ENCODE peak calls at places on chromosomes 11 and 22, in four cellular contexts. C is stomach, W is uterus, F is heart right ventricle. X is an unnamed sample. For H3K4me1, the result is how much of the 10 kb centered on the place peaks cover.

GRCh38 chr11:15742626-15743243 is 613.6 kb downstream of the SOX6 start:
- DNase-seq in W (no peak), F (no peak), C (no peak), X (no peak)

GRCh38 chr11:118304227-118304808 is at the start of gene CD3E:
- DNase-seq in F (no peak), C (no peak), W (no peak), X (no peak)

GRCh38 chr11:31720225-31720624 is 90.9 kb downstream of the PAX6 start:
- DNase-seq in C (no peak), F (no peak), W (no peak), X (no peak)

GRCh38 chr22:37282385-37282677 is at the start of gene CYTH4:
- DNase-seq in W (no peak), C (peak), F (peak), X (peak)

GRCh38 chr11:43924112-43924855 is 18.2 kb upstream of the C11orf96 start:
- DNase-seq in W (peak), F (no peak), C (no peak), X (no peak)

GRCh38 chr11:2375964-2376551 is 1.1 kb upstream of the CD81 start:
- DNase-seq in C (no peak), F (no peak), W (no peak), X (peak)

GRCh38 chr11:120023120-120023519 is 114.8 kb downstream of the TRIM29 start:
- DNase-seq in F (no peak), C (no peak), W (no peak), X (no peak)

GRCh38 chr11:128226106-128226716 is 361.1 kb downstream of the ETS1 start:
- DNase-seq in W (no peak), C (no peak), F (no peak), X (no peak)

GRCh38 chr11:120090411-120090810 is 47.5 kb downstream of the TRIM29 start:
- DNase-seq in W (no peak), C (no peak), F (no peak), X (no peak)

GRCh38 chr11:13358871-13359270 is 81.3 kb downstream of the BMAL1 start:
- DNase-seq in C (no peak), W (no peak), F (no peak), X (no peak)

GRCh38 chr22:46756097-46756496 is 6.4 kb upstream of the TBC1D22A start:
- DNase-seq in F (no peak), W (no peak), C (no peak), X (no peak)

GRCh38 chr22:46757104-46757503 is 5.3 kb upstream of the TBC1D22A start:
- DNase-seq in W (no peak), C (no peak), F (no peak), X (no peak)

GRCh38 chr22:46758098-46758497 is 4.4 kb upstream of the TBC1D22A start:
- DNase-seq in W (no peak), C (no peak), F (no peak), X (no peak)

GRCh38 chr22:46761017-46761416 is 1.4 kb upstream of the TBC1D22A start:
- DNase-seq in F (no peak), C (no peak), W (no peak), X (no peak)

GRCh38 chr22:46758867-46759290 is 3.6 kb upstream of the TBC1D22A start:
- DNase-seq in W (no peak), F (no peak), C (peak), X (peak)
- H3K4me1 ChIP-seq in W (under half), F (under half), C (half or more), X (under half)

DNA sequence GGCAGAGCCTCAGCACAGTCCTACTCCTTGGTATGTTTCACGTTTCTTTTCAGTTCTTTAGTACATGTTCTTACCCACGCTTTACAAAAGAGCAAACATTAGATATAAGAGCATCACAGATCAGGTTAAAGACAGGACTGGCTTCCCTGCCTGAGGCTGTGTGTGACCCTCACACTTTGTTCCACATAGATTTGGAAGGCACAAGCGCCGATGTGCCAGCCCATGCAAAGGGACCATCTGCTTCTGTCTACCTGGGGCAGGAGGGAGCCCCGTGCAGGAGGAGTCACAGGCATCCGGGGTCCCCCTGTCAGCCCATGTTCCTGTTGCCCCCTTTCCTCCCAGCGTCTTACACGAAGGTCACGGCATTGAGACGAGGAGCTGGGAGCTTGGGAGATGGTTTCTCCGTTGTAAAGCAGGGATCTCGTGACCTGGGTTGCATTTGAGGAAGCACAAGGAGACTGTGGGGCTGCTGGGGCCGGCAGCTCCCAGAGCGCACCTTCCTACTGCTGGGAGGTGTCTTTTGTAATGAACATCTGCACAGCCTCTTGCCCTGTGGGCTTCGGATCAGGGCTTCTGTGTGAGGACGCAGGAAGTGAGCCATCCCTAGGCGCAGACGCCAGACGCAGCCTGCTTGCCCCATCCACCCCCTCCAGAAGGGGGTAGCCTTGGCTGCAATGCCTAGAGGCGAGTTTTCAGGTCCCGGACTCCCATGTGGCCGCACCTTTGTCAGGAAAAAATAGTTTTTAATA is 72.6 kb downstream of the SCN3B start:
- DNase-seq in W (no peak), F (no peak), C (no peak), X (no peak)
- H3K4me1 ChIP-seq in W (under half), F (under half), C (under half), X (under half)

DNA sequence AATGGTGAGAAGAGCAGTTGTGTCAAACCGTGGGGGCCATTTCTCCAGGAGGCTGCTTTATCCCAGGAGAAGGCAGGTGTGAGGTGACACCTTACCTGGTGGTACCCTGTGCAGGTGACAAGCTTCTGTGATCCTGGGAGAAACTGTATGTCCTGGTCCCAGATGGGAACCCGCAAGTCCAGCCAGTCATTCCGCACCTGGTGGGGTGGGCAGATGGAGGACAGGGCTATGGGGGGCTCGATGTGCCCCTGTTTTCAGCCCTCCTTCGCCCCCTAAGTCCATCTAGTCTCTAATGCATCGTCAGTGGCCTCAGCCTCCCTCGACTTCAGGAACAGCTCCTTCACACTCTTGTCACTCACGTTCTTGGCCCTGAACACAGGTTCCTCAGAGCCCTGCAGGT is 2.7 kb upstream of the TEX54 start:
- DNase-seq in F (no peak), C (no peak), W (no peak), X (no peak)
- H3K4me1 ChIP-seq in F (under half), C (under half), W (under half), X (under half)

DNA sequence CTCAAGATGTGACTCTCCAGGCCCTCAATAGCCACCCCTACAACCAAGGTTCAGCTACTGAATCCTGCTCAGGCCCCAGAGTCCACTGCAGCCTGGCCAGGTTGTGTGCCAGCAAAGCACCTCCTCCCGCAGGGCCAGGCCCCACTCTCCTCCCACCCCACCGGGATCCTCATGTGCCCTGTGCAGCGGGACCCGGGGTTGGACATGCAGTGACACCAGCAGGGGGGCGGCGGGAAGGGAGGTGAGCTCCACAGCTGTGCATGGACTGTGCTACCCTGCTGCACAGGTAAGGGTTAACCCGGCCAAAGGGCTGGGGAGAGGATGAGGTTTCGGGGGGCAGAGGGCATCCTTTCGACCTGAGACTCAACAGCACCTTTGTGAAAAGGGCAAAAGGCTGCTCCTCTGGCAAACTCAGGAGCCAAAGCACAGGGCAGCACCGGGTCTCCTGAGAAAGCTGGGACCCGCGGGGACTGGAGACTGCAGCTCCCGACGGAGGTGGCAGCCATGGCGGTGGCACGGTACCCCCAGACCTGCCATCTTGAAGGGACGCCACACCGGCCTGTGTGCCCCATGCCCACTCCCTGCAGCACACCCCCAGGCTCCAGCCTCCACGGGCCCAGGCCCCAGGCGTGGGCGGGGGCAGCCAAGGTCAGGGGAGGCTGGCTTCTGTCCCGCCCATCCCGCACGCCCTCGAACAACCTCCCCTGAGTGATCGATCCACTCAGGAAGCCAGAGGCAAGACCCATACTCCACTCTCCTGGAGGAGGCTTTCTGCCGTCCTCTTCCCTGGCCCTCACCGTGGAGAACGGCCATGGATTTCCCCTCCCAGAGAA is 10.6 kb downstream of the PLXNB2 start:
- DNase-seq in W (no peak), F (no peak), C (no peak), X (no peak)
- H3K4me1 ChIP-seq in W (under half), F (half or more), C (half or more), X (half or more)

GRCh38 chr22:19821523-19822300 is 33.0 kb downstream of the GNB1L start:
- DNase-seq in W (no peak), C (peak), F (no peak), X (no peak)

GRCh38 chr22:19823191-19823590 is 31.5 kb downstream of the GNB1L start:
- DNase-seq in F (no peak), C (peak), W (no peak), X (peak)

GRCh38 chr22:19820880-19821522 is 33.7 kb downstream of the GNB1L start:
- DNase-seq in W (no peak), C (peak), F (no peak), X (peak)

GRCh38 chr22:19823638-19824196 is 31.0 kb downstream of the GNB1L start:
- DNase-seq in W (no peak), F (no peak), C (peak), X (peak)

DNA sequence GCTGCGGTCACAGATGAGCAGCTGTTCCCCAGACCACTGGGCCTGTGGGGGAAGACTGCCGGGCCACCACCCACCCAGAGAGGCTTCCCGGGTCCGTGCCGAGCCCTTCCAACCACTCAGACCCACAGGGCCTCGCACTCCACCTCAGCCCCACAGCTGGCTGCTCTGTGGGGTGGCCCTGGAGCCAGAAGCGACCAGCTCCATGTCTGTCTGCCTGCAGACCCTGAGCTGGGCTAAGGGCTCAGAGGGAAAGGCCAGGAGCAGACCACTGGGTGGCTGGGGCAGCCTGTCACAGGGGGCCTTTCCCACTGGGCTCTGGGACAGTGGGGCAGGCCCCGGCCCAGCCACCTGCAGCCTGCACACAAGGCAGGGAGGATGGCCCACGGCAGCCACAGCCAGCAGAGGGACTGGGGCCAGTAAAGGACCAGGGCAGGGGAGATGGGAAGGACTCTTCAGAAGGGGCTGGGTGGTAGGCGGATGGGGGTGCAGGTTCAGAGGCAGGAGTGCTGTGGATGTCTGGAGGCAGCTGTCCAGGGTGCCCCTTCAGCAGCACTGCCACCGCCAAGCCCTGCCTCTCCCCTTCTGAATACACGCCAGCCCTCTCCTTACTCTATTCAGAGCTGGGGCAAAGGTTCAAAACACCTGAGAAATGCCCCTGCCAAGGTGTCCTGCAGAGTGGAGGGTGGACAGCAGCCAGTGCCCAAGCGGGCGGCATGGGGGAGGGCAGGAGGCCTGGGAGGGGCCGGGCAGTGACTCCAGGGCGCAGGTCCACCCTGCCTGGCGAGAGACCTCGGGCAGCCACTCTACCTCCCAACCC is 32.2 kb downstream of the GNB1L start:
- DNase-seq in W (no peak), F (no peak), C (peak), X (no peak)
- H3K4me1 ChIP-seq in W (under half), F (under half), C (under half), X (under half)

X was measured in colonic mucosa.